ENCODE peak calls at places on chromosomes 3 and 15, in six cellular contexts. M is RCC 7860; O is sciatic nerve; T is activated effector memory CD4-positive, alpha-beta T cell treated with Interleukin-2 at 50 U/mL for 16 hours; Z is GM13976; V is AG08395. D is an unnamed sample.

GRCh38 chr15:98763179-98763578 is 114.8 kb downstream of the IGF1R start:
- DNase-seq in T (no peak), V (no peak), O (no peak), M (no peak), Z (no peak), D (no peak)

GRCh38 chr3:31636693-31637442 is 104.1 kb downstream of the STT3B start:
- DNase-seq in Z (no peak), O (no peak), V (no peak), T (no peak), M (no peak), D (no peak)

GRCh38 chr3:11603628-11604027 is 40.1 kb downstream of the VGLL4 start:
- DNase-seq in T (no peak), M (no peak), Z (no peak), V (peak; percentile 54), O (no peak), D (peak; percentile 91)

GRCh38 chr3:183265713-183266417 is 12.8 kb downstream of the B3GNT5 start:
- DNase-seq in V (no peak), T (no peak), Z (no peak), M (peak; percentile 95), O (no peak), D (peak; percentile 44)

GRCh38 chr3:169760479-169760878 is 4.4 kb downstream of the TERC start:
- DNase-seq in Z (no peak), M (peak; percentile 46), O (no peak), T (no peak), V (no peak), D (peak; percentile 29)

GRCh38 chr15:98154863-98155262 is 194.4 kb downstream of the ARRDC4 start:
- DNase-seq in M (peak; percentile 9), O (no peak), V (peak; percentile 87), Z (no peak), T (no peak), D (peak; percentile 86)

GRCh38 chr3:155286745-155287144 is 6.7 kb downstream of the STRIT1 start:
- DNase-seq in Z (no peak), O (no peak), M (no peak), V (no peak), T (no peak), D (peak; percentile 4)

GRCh38 chr3:179750720-179751328 is 98.0 kb downstream of the USP13 start:
- DNase-seq in Z (no peak), V (peak; percentile 42), M (peak; percentile 18), O (no peak), T (no peak), D (peak; percentile 21)

GRCh38 chr15:49876401-49877038 is 242.5 kb downstream of the ATP8B4 start:
- DNase-seq in T (no peak), O (no peak), Z (no peak), V (no peak), M (no peak), D (no peak)

GRCh38 chr15:75107509-75107904 is 84.1 kb downstream of the PPCDC start:
- DNase-seq in M (no peak), Z (no peak), T (no peak), O (no peak), V (no peak), D (no peak)

GRCh38 chr3:23865595-23866396 is 51.0 kb downstream of the NKIRAS1 start:
- DNase-seq in O (no peak), V (no peak), T (no peak), Z (peak; percentile 48), M (no peak), D (no peak)

GRCh38 chr3:178436773-178437172 is 99.5 kb upstream of the KCNMB2 start:
- DNase-seq in M (peak; percentile 9), V (peak; percentile 79), T (no peak), Z (peak; percentile 60), O (no peak), D (peak; percentile 87)

GRCh38 chr3:140117111-140117526 is 182.1 kb downstream of the CLSTN2 start:
- DNase-seq in V (no peak), O (no peak), Z (no peak), M (no peak), T (no peak), D (no peak)

GRCh38 chr15:75446146-75446545 is 5.3 kb downstream of the SIN3A start:
- DNase-seq in M (no peak), O (no peak), V (no peak), Z (no peak), T (no peak), D (no peak)

GRCh38 chr15:29792426-29793159 is 29.7 kb downstream of the TJP1 start:
- DNase-seq in T (no peak), V (no peak), M (no peak), O (no peak), Z (no peak), D (peak; percentile 56)

GRCh38 chr3:7166460-7166859 is 305.5 kb downstream of the GRM7 start:
- DNase-seq in M (no peak), O (no peak), T (no peak), V (no peak), Z (no peak), D (no peak)

GRCh38 chr3:177615015-177615414 is 417.7 kb upstream of the TBL1XR1 start:
- DNase-seq in M (peak; percentile 50), T (no peak), V (peak; percentile 39), O (peak; percentile 92), Z (no peak), D (peak; percentile 89)

GRCh38 chr3:23923786-23924185 is 6.9 kb downstream of the RPL15 start:
- DNase-seq in M (peak; percentile 35), T (no peak), V (no peak), Z (no peak), O (no peak), D (peak; percentile 36)

D was measured in AG10803.